ENCODE peak calls at places on chromosomes 3 and 15, in five cellular contexts. N, J, G, E and X are unnamed samples.

GRCh38 chr15:38275951-38276350 is 23.3 kb downstream of the SPRED1 start:
- DNase-seq in G (peak), J (no peak), N (no peak), E (peak), X (no peak)

GRCh38 chr3:13018039-13018431 is 55.2 kb downstream of the IQSEC1 start:
- DNase-seq in J (peak), E (no peak), G (no peak), N (no peak), X (no peak)

GRCh38 chr3:119279101-119279554 is 15.1 kb upstream of the ARHGAP31 start:
- DNase-seq in G (no peak), N (peak), E (no peak), J (no peak), X (no peak)

GRCh38 chr3:12663311-12663935 is 494 bp downstream of the RAF1 start:
- DNase-seq in J (no peak), E (peak), N (no peak), G (no peak), X (no peak)

GRCh38 chr3:31369637-31370036 is 163.1 kb upstream of the STT3B start:
- DNase-seq in E (no peak), J (no peak), G (peak), N (no peak), X (peak)

GRCh38 chr3:14640157-14640562 is 11.4 kb upstream of the CCDC174 start:
- DNase-seq in N (no peak), E (no peak), J (no peak), G (peak), X (no peak)

GRCh38 chr15:51907136-51907862 is 64.3 kb downstream of the LEO1 start:
- DNase-seq in E (peak), J (no peak), N (no peak), G (peak), X (peak)

GRCh38 chr15:65819563-65819960 is 27.5 kb upstream of the DENND4A start:
- DNase-seq in E (no peak), N (no peak), J (no peak), G (peak), X (peak)

GRCh38 chr3:28860307-28860706 is 420.6 kb upstream of the RBMS3 start:
- DNase-seq in E (no peak), G (no peak), N (no peak), J (no peak), X (no peak)

GRCh38 chr3:183158552-183159006 is 4.0 kb downstream of the LAMP3 start:
- DNase-seq in N (no peak), J (no peak), G (peak), E (peak), X (peak)

GRCh38 chr15:57554063-57554820 is 37.5 kb upstream of the MYZAP start:
- DNase-seq in N (no peak), J (no peak), E (peak), G (no peak), X (no peak)

GRCh38 chr3:150528359-150528797 is 17.9 kb downstream of the SERP1 start:
- DNase-seq in N (no peak), E (peak), J (no peak), G (peak), X (peak)

GRCh38 chr3:10284496-10284895 is 8.3 kb downstream of the GHRL start:
- DNase-seq in J (no peak), N (no peak), G (no peak), E (no peak), X (no peak)

GRCh38 chr15:67947254-67948039 is 106.7 kb upstream of the PIAS1 start:
- DNase-seq in E (peak), N (no peak), J (no peak), G (no peak), X (no peak)

GRCh38 chr3:31248619-31248992 is 284.1 kb upstream of the STT3B start:
- DNase-seq in N (no peak), J (no peak), E (no peak), G (no peak), X (no peak)

GRCh38 chr3:9809239-9809614 is 835 bp upstream of the TTLL3 start:
- DNase-seq in N (no peak), E (peak), G (no peak), J (peak), X (no peak)

GRCh38 chr3:11014752-11015151 is 22.2 kb downstream of the SLC6A1 start:
- DNase-seq in N (no peak), G (no peak), J (no peak), E (no peak), X (no peak)

GRCh38 chr15:45393851-45394250 is 15.5 kb upstream of the GATM start:
- DNase-seq in N (no peak), E (peak), J (peak), G (no peak), X (peak)

GRCh38 chr3:29822051-29822450 is 541.2 kb downstream of the RBMS3 start:
- DNase-seq in J (no peak), E (no peak), N (no peak), G (peak), X (peak)

GRCh38 chr15:56242576-56243116 is 1.0 kb downstream of the RFX7 start:
- DNase-seq in E (no peak), N (peak), G (no peak), J (no peak), X (peak)

DNA sequence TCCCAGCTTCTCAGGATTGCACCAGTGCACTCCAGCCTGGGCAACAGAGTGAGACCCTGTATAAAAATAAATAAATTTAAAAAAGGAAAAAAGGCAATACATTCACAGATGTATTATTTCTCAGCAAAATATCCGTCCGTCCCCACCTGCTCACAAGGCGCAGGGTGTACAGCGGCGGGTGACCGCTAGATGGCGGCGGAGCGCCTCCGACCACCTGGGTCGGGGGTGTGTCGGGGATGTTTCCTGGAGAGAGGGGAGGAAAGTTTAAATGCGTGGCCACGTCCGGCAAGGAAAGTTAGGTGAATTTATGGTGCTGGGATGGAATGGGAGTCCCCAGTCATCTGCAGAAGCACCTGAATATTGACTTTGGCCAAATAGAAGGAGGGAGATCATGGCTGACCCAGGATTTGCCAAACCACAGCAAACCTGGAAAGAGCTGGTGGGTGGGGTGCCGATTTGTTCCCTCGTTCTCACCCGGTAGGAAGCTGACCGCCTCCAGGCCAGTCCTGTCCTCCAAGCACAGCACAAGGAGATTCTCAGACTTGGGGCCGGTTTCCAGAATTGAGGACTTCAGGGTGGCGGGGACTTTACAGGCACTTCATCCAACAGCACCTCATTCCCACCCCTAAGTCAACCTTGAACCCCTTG is 88.2 kb downstream of the TMEM266 start:
- DNase-seq in E (peak), G (peak), N (peak), J (peak), X (peak)
- H3K4me2 ChIP-seq in E (peak), G (peak), N (peak), J (peak), X (no peak)

GRCh38 chr3:50269460-50269859 is 513 bp downstream of the SEMA3B start:
- DNase-seq in E (no peak), N (no peak), J (no peak), G (no peak), X (no peak)
- H4K91ac ChIP-seq in E (peak), N (peak), J (no peak), G (peak), X (peak)

GRCh38 chr3:49805367-49805782 is 2.3 kb downstream of the INKA1 start:
- DNase-seq in G (peak), N (no peak), J (no peak), E (no peak), X (peak)

GRCh38 chr3:49805884-49806701 is 3.0 kb downstream of the INKA1 start:
- DNase-seq in E (no peak), J (peak), N (no peak), G (no peak), X (peak)

GRCh38 chr3:49803464-49804140 is 541 bp downstream of the INKA1 start:
- DNase-seq in G (peak), J (peak), N (peak), E (peak), X (no peak)

GRCh38 chr3:49802719-49803463 is at the start of gene INKA1:
- DNase-seq in J (peak), G (peak), E (peak), N (peak), X (peak)

GRCh38 chr3:49804141-49805041 is 1.3 kb downstream of the INKA1 start:
- DNase-seq in J (no peak), E (no peak), N (no peak), G (no peak), X (no peak)
- H3K23ac ChIP-seq in J (no peak), E (no peak), N (peak), G (peak), X (no peak)

DNA sequence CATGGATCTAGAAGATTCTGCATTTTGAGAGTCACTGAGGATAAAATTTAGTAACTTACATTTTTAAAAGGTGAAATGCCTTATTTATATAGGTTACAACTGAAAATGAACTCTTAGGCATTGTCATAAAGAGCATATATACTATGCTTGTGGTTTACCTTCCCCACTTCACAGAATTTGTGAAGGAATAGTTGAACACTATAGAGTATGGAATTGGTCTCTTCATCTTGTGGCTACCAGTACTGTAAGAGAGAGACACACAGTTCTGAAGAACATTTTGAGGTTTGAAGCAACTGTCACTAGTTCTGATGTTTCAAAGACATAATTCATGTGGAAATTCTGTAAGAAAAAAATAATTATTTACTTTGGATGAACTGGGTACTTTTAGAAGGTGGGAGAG is 41.7 kb upstream of the FBXL22 start:
- DNase-seq in J (no peak), E (no peak), N (no peak), G (no peak), X (no peak)
- H3K4me2 ChIP-seq in J (no peak), E (no peak), N (no peak), G (no peak), X (no peak)

DNA sequence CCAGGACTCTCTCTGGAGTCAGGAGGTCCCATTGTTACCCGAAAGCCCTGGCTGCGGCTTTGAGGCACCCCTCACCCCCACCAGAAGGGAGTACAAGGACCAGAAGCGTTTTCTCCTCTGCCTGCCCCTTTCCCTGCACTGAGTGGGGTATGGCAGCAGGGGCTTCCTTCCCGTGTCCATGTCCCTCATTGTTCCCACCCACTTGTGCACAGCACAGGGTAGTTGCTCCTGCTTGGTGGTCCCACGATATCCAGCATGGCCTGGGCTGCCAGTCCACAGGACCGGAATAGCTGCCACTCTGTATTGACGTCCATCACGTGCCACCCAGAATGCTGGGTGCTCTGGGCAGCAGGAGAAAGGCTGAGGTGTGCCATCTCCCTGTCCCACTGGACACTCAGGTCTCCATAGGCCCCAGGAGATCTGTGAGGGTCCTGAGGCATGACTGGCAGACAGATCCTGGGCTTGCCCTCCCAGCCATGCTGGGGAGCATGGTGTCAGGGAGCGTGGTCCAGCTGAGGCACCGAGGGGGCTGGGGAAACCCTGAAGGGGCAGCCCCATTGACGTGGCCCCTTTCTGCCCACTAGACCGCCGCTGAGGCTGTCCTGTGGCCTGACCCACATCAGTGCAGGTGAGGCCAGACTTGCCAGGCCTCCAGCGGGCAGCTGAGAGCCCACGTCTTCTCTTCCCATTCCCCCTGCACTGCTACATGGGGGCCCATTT is 45.3 kb upstream of the SEC22A start:
- DNase-seq in N (no peak), G (no peak), E (no peak), J (peak), X (no peak)
- H4K91ac ChIP-seq in N (no peak), G (no peak), E (no peak), J (no peak), X (no peak)